ENCODE peak calls at places on chromosomes 7 and 10, in ten cellular contexts. L, D, F, M, U, G, Z, O, P and W are unnamed samples.

GRCh38 chr10:91316486-91316885 is 93.7 kb upstream of the HECTD2 start:
- DNase-seq in M (no peak), G (no peak), P (no peak), O (no peak), Z (no peak), D (no peak), U (no peak), L (no peak), F (no peak), W (no peak)

GRCh38 chr7:85030893-85031292 is 156.0 kb downstream of the SEMA3D start:
- DNase-seq in U (no peak), O (peak; percentile 24), P (no peak), Z (peak; percentile 41), D (peak; percentile 58), G (peak; percentile 9), L (no peak), F (no peak), M (no peak), W (peak; percentile 27)

GRCh38 chr10:24969732-24970330 is 17.4 kb upstream of the PRTFDC1 start:
- DNase-seq in F (no peak), M (no peak), G (no peak), U (no peak), O (no peak), L (no peak), P (no peak), D (no peak), Z (peak; percentile 45), W (no peak)

GRCh38 chr10:78267598-78267997 is 233.9 kb downstream of the RPS24 start:
- DNase-seq in Z (peak; percentile 76), D (no peak), P (no peak), F (no peak), G (no peak), U (no peak), L (no peak), O (no peak), M (no peak), W (no peak)

GRCh38 chr10:21212275-21212674 is 313.2 kb downstream of the SKIDA1 start:
- DNase-seq in M (no peak), G (no peak), U (no peak), P (no peak), F (no peak), L (no peak), Z (no peak), D (no peak), O (no peak), W (no peak)

GRCh38 chr10:130921461-130921860 is 390.1 kb downstream of the TCERG1L start:
- DNase-seq in Z (no peak), O (no peak), G (no peak), F (no peak), D (no peak), L (no peak), M (no peak), U (no peak), P (no peak), W (no peak)

GRCh38 chr10:16929067-16929466 is 111.8 kb upstream of the RSU1 start:
- DNase-seq in O (no peak), M (no peak), F (no peak), P (no peak), Z (no peak), D (no peak), U (no peak), L (no peak), G (no peak), W (no peak)

GRCh38 chr7:28668085-28668484 is 255.8 kb downstream of the CREB5 start:
- DNase-seq in D (no peak), M (no peak), O (no peak), Z (no peak), F (no peak), P (no peak), G (no peak), L (no peak), U (no peak), W (no peak)

GRCh38 chr7:98130959-98131358 is 24.3 kb downstream of the LMTK2 start:
- DNase-seq in U (no peak), L (no peak), M (no peak), F (no peak), P (no peak), Z (no peak), D (no peak), G (no peak), O (no peak), W (no peak)

GRCh38 chr10:4431114-4431862 is 394.7 kb upstream of the AKR1E2 start:
- DNase-seq in G (no peak), L (no peak), P (no peak), F (no peak), D (no peak), Z (no peak), O (no peak), U (no peak), M (no peak), W (no peak)

GRCh38 chr10:113329121-113329596 is 223.7 kb upstream of the HABP2 start:
- DNase-seq in O (no peak), P (no peak), G (no peak), F (no peak), D (no peak), U (no peak), Z (peak; percentile 83), M (no peak), L (no peak), W (no peak)